ENCODE peak calls at places on chromosomes 16 and 17, in eight cellular contexts. U, T, X, O, E, L, F and P are unnamed samples.

GRCh38 chr17:22217135-22217534 is 524.8 kb downstream of the KCNJ18 start:
- DNase-seq in U (no peak), T (no peak), X (no peak), O (no peak), E (no peak), L (no peak), F (peak), P (no peak)

GRCh38 chr16:9124444-9124843 is 33.0 kb downstream of the HAPSTR1 start:
- DNase-seq in U (no peak), T (no peak), X (no peak), O (no peak), E (no peak), L (no peak), F (no peak), P (no peak)

GRCh38 chr17:48565024-48565558 is 13.1 kb downstream of the HOXB4 start:
- DNase-seq in U (no peak), T (no peak), X (no peak), O (no peak), E (no peak), L (no peak), F (no peak), P (no peak)

GRCh38 chr17:50129946-50130777 is at the start of gene SAMD14:
- DNase-seq in U (no peak), T (peak), X (no peak), O (peak), E (peak), L (no peak), F (no peak), P (peak)

GRCh38 chr16:49491111-49491670 is 117.6 kb downstream of the C16orf78 start:
- DNase-seq in U (no peak), T (no peak), X (no peak), O (no peak), E (no peak), L (no peak), F (no peak), P (no peak)

GRCh38 chr16:78177218-78177617 is 77.8 kb downstream of the WWOX start:
- DNase-seq in U (no peak), T (no peak), X (no peak), O (no peak), E (no peak), L (no peak), F (no peak), P (no peak)

GRCh38 chr17:15954222-15954621 is 9.3 kb downstream of the ADORA2B start:
- DNase-seq in U (no peak), T (no peak), X (peak), O (peak), E (no peak), L (no peak), F (peak), P (peak)

GRCh38 chr17:49362723-49363117 is 670 bp upstream of the ZNF652 start:
- DNase-seq in U (no peak), T (no peak), X (no peak), O (no peak), E (no peak), L (no peak), F (no peak), P (no peak)

GRCh38 chr17:17900615-17901520 is 64.1 kb upstream of the SREBF1 start:
- DNase-seq in U (peak), T (no peak), X (peak), O (peak), E (no peak), L (no peak), F (peak), P (peak)

GRCh38 chr17:18971801-18972200 is 19.8 kb downstream of the SLC5A10 start:
- DNase-seq in U (no peak), T (no peak), X (no peak), O (no peak), E (no peak), L (no peak), F (no peak), P (no peak)

GRCh38 chr17:17511293-17511741 is 15.1 kb upstream of the RASD1 start:
- DNase-seq in U (no peak), T (no peak), X (no peak), O (no peak), E (no peak), L (no peak), F (no peak), P (no peak)

GRCh38 chr17:80220709-80221215 is 535 bp downstream of the SLC26A11 start:
- DNase-seq in U (peak), T (no peak), X (peak), O (peak), E (peak), L (no peak), F (no peak), P (no peak)

GRCh38 chr16:2024026-2024425 is 2.7 kb upstream of the NHERF2 start:
- DNase-seq in U (no peak), T (no peak), X (no peak), O (no peak), E (no peak), L (no peak), F (no peak), P (no peak)

GRCh38 chr16:74738134-74738541 is 36.5 kb downstream of the FA2H start:
- DNase-seq in U (peak), T (no peak), X (no peak), O (peak), E (no peak), L (no peak), F (no peak), P (no peak)